ENCODE peak calls at places on chromosomes 16 and 17, in seven cellular contexts. H is neural crest cell, F is aorta, R is iPS DF 6.9, T is endodermal cell, I is hippocampal formation, U is IMR-90. C is an unnamed sample.

GRCh38 chr17:40461774-40462342 is 18.6 kb downstream of the IGFBP4 start:
- DNase-seq in H (no peak), F (no peak), R (no peak), T (no peak), I (no peak), U (no peak), C (peak; percentile 55)

GRCh38 chr16:73457851-73458250 is 409.9 kb upstream of the ZFHX3 start:
- DNase-seq in H (no peak), F (no peak), R (no peak), T (no peak), I (no peak), U (no peak), C (no peak)

GRCh38 chr16:76226011-76226410 is 51.2 kb upstream of the CNTNAP4 start:
- DNase-seq in H (no peak), F (no peak), R (no peak), T (no peak), I (no peak), U (no peak), C (peak; percentile 3)

GRCh38 chr17:77929180-77929564 is 29.3 kb upstream of the TNRC6C start:
- DNase-seq in H (no peak), F (no peak), R (no peak), T (no peak), I (no peak), U (no peak), C (no peak)

GRCh38 chr16:28596840-28597691 is at the start of gene SULT1A2:
- DNase-seq in H (no peak), F (no peak), R (no peak), T (peak; percentile 64), I (no peak), U (no peak), C (peak; percentile 48)

GRCh38 chr16:68401871-68402747 is 46.2 kb downstream of the SMPD3 start:
- DNase-seq in H (no peak), F (peak; percentile 43), R (no peak), T (no peak), I (no peak), U (peak; percentile 68), C (peak; percentile 5)

GRCh38 chr17:73126716-73127473 is 34.4 kb upstream of the SLC39A11 start:
- DNase-seq in H (no peak), F (no peak), R (no peak), T (no peak), I (no peak), U (peak; percentile 13), C (no peak)

GRCh38 chr16:89410322-89410721 is 80.0 kb downstream of the ANKRD11 start:
- DNase-seq in H (no peak), F (no peak), R (no peak), T (no peak), I (no peak), U (no peak), C (no peak)

GRCh38 chr17:81401727-81402529 is 6.7 kb downstream of the BAHCC1 start:
- DNase-seq in H (peak; percentile 43), F (no peak), R (no peak), T (peak; percentile 92), I (no peak), U (no peak), C (peak; percentile 67)

GRCh38 chr17:2928294-2928890 is 132.2 kb downstream of the RAP1GAP2 start:
- DNase-seq in H (no peak), F (no peak), R (no peak), T (peak; percentile 47), I (no peak), U (no peak), C (no peak)

GRCh38 chr17:73787721-73788051 is 143.4 kb upstream of the SDK2 start:
- DNase-seq in H (no peak), F (no peak), R (no peak), T (peak; percentile 49), I (no peak), U (no peak), C (no peak)

GRCh38 chr17:16919663-16920627 is 52.0 kb downstream of the TNFRSF13B start:
- DNase-seq in H (no peak), F (peak; percentile 61), R (peak; percentile 27), T (peak; percentile 92), I (no peak), U (no peak), C (no peak)

GRCh38 chr17:33520404-33521032 is 227.4 kb upstream of the ASIC2 start:
- DNase-seq in H (peak; percentile 86), F (no peak), R (peak; percentile 48), T (peak; percentile 96), I (peak; percentile 3), U (peak; percentile 1), C (peak; percentile 12)